ENCODE peak calls at places on chromosomes 12 and 14, in four cellular contexts. A, F, N and T are unnamed samples.

GRCh38 chr12:113461666-113462065 is 10.0 kb downstream of the LHX5 start:
- DNase-seq in F (no peak), N (peak), A (no peak), T (no peak)

GRCh38 chr12:65823481-65824313 is 586 bp upstream of the HMGA2 start:
- DNase-seq in A (no peak), F (peak), N (peak), T (no peak)

GRCh38 chr12:115640929-115641328 is 636.6 kb downstream of the MED13L start:
- DNase-seq in F (no peak), A (no peak), N (no peak), T (no peak)

GRCh38 chr14:85178869-85179268 is 351.1 kb upstream of the FLRT2 start:
- DNase-seq in F (no peak), A (no peak), N (no peak), T (no peak)

GRCh38 chr14:36443374-36443773 is 76.7 kb downstream of the NKX2-1 start:
- DNase-seq in A (no peak), F (no peak), N (no peak), T (no peak)

GRCh38 chr12:4164591-4165558 is 108.7 kb upstream of the CCND2 start:
- DNase-seq in F (no peak), A (no peak), N (no peak), T (peak)

GRCh38 chr14:59306775-59307174 is 118.3 kb downstream of the DAAM1 start:
- DNase-seq in A (no peak), F (peak), N (no peak), T (no peak)

GRCh38 chr12:25924535-25925001 is 33.9 kb upstream of the RASSF8 start:
- DNase-seq in F (no peak), A (no peak), N (peak), T (no peak)

GRCh38 chr12:96310067-96310466 is 90.2 kb downstream of the CDK17 start:
- DNase-seq in N (no peak), F (no peak), A (no peak), T (no peak)

GRCh38 chr12:108643941-108644742 is 10.4 kb upstream of the SELPLG start:
- DNase-seq in F (peak), N (no peak), A (no peak), T (no peak)

GRCh38 chr12:25433581-25434325 is 119.3 kb downstream of the LMNTD1 start:
- DNase-seq in N (peak), F (no peak), A (no peak), T (no peak)

GRCh38 chr14:68651652-68652432 is 141.0 kb downstream of the ZFP36L1 start:
- DNase-seq in N (peak), A (no peak), F (no peak), T (no peak)

GRCh38 chr12:47082963-47083621 is 3.3 kb upstream of the AMIGO2 start:
- DNase-seq in A (no peak), F (peak), N (no peak), T (no peak)

GRCh38 chr14:60003991-60004390 is 84.0 kb downstream of the LRRC9 start:
- DNase-seq in N (no peak), F (no peak), A (no peak), T (no peak)

GRCh38 chr14:69439516-69440270 is 41.2 kb downstream of the SLC39A9 start:
- DNase-seq in A (no peak), N (no peak), F (no peak), T (no peak)

GRCh38 chr14:96039633-96040311 is 610 bp downstream of the C14orf132 start:
- DNase-seq in N (peak), A (no peak), F (no peak), T (no peak)

GRCh38 chr12:120455302-120455701 is 9.1 kb downstream of the GATC start:
- DNase-seq in A (peak), F (no peak), N (no peak), T (no peak)

GRCh38 chr12:89481218-89481914 is 43.2 kb downstream of the GALNT4 start:
- DNase-seq in N (peak), A (no peak), F (no peak), T (no peak)

GRCh38 chr12:94676011-94676709 is 25.8 kb upstream of the TMCC3 start:
- DNase-seq in A (no peak), F (no peak), N (no peak), T (peak)

GRCh38 chr12:79547044-79547734 is 143.6 kb downstream of the PAWR start:
- DNase-seq in N (no peak), A (peak), F (peak), T (no peak)

GRCh38 chr12:8482446-8483080 is 26.8 kb downstream of the CLEC6A start:
- DNase-seq in N (no peak), F (no peak), A (no peak), T (peak)

GRCh38 chr12:80157640-80158039 is 58.3 kb downstream of the OTOGL start:
- DNase-seq in F (no peak), A (no peak), N (no peak), T (no peak)

GRCh38 chr12:91778938-91779400 is 366.7 kb downstream of the BTG1 start:
- DNase-seq in N (no peak), A (no peak), F (peak), T (peak)